ENCODE peak calls at places on chromosomes 6 and 20, in nine cellular contexts. Z is HL-60, W is ovary, C is HFFc6, K is hepatocyte, D is RWPE1, E is GM12865, L is GM13976, Q is fibroblast of the aortic adventitia. R is an unnamed sample.

GRCh38 chr20:10671850-10672578 is 1.8 kb downstream of the JAG1 start:
- DNase-seq in Z (no peak), W (peak), C (peak), K (peak), D (peak), E (peak), L (peak), Q (peak), R (peak)

GRCh38 chr20:10487354-10488115 is 52.4 kb downstream of the SLX4IP start:
- DNase-seq in Z (peak), W (no peak), C (no peak), K (no peak), D (no peak), E (no peak), L (no peak), Q (no peak), R (no peak)

GRCh38 chr6:3835055-3835731 is 14.0 kb upstream of the FAM50B start:
- DNase-seq in Z (no peak), W (no peak), C (no peak), K (peak), D (no peak), E (no peak), L (no peak), Q (peak), R (no peak)

GRCh38 chr6:39543117-39543516 is 182.1 kb downstream of the KIF6 start:
- DNase-seq in Z (no peak), W (no peak), C (no peak), K (peak), D (no peak), E (no peak), L (no peak), Q (peak), R (no peak)

GRCh38 chr6:41059569-41059968 is 6.6 kb downstream of the APOBEC2 start:
- DNase-seq in Z (no peak), W (no peak), C (peak), K (no peak), D (peak), E (no peak), L (no peak), Q (peak), R (no peak)

GRCh38 chr6:149750136-149750609 is 632 bp downstream of the PCMT1 start:
- DNase-seq in Z (peak), W (no peak), C (peak), K (peak), D (peak), E (peak), L (peak), Q (peak), R (peak)

GRCh38 chr6:81896561-81896960 is 144.1 kb upstream of the TENT5A start:
- DNase-seq in Z (no peak), W (no peak), C (peak), K (no peak), D (no peak), E (no peak), L (no peak), Q (peak), R (no peak)

GRCh38 chr20:59301343-59302007 is 1.1 kb downstream of the EDN3 start:
- DNase-seq in Z (no peak), W (no peak), C (no peak), K (no peak), D (no peak), E (no peak), L (no peak), Q (no peak), R (no peak)

GRCh38 chr6:23445157-23445710 is 680.8 kb upstream of the NRSN1 start:
- DNase-seq in Z (no peak), W (no peak), C (no peak), K (no peak), D (no peak), E (no peak), L (no peak), Q (peak), R (no peak)

GRCh38 chr6:2963756-2964155 is 7.6 kb downstream of the SERPINB6 start:
- DNase-seq in Z (no peak), W (no peak), C (no peak), K (no peak), D (no peak), E (no peak), L (no peak), Q (no peak), R (no peak)

GRCh38 chr6:56314683-56315523 is 67.5 kb upstream of the COL21A1 start:
- DNase-seq in Z (no peak), W (no peak), C (peak), K (peak), D (peak), E (peak), L (peak), Q (peak), R (peak)

GRCh38 chr6:6891074-6891754 is 216.5 kb upstream of the RREB1 start:
- DNase-seq in Z (no peak), W (peak), C (no peak), K (peak), D (no peak), E (no peak), L (no peak), Q (no peak), R (no peak)

GRCh38 chr6:36963451-36964290 is 9.1 kb downstream of the PI16 start:
- DNase-seq in Z (no peak), W (no peak), C (no peak), K (no peak), D (no peak), E (peak), L (peak), Q (peak), R (peak)

GRCh38 chr6:31366693-31367470 is 9.9 kb upstream of the HLA-B start:
- DNase-seq in Z (peak), W (peak), C (peak), K (peak), D (peak), E (peak), L (peak), Q (peak), R (peak)

GRCh38 chr20:63534831-63535651 is 2.1 kb downstream of the PTK6 start:
- DNase-seq in Z (no peak), W (no peak), C (no peak), K (no peak), D (peak), E (no peak), L (no peak), Q (peak), R (no peak)

GRCh38 chr6:2197177-2197671 is 48.2 kb downstream of the GMDS start:
- DNase-seq in Z (no peak), W (no peak), C (no peak), K (peak), D (peak), E (no peak), L (no peak), Q (peak), R (no peak)

GRCh38 chr20:24066075-24066700 is 77.6 kb upstream of the GGTLC1 start:
- DNase-seq in Z (no peak), W (no peak), C (no peak), K (no peak), D (no peak), E (no peak), L (no peak), Q (no peak), R (no peak)

GRCh38 chr6:160992323-160993314 is 1.1 kb downstream of the MAP3K4 start:
- DNase-seq in Z (peak), W (peak), C (peak), K (peak), D (peak), E (peak), L (peak), Q (peak), R (peak)

GRCh38 chr6:24448396-24448795 is 41.0 kb downstream of the GPLD1 start:
- DNase-seq in Z (no peak), W (no peak), C (no peak), K (no peak), D (no peak), E (no peak), L (no peak), Q (no peak), R (no peak)

GRCh38 chr20:17680128-17680835 is 1.8 kb downstream of the RRBP1 start:
- DNase-seq in Z (peak), W (peak), C (peak), K (peak), D (peak), E (no peak), L (no peak), Q (peak), R (no peak)

GRCh38 chr20:45100563-45101245 is at the start of gene KCNS1:
- DNase-seq in Z (no peak), W (no peak), C (no peak), K (peak), D (no peak), E (no peak), L (no peak), Q (no peak), R (peak)

GRCh38 chr6:66328181-66328580 is 621.2 kb upstream of the EYS start:
- DNase-seq in Z (no peak), W (no peak), C (no peak), K (no peak), D (peak), E (no peak), L (no peak), Q (no peak), R (no peak)

DNA sequence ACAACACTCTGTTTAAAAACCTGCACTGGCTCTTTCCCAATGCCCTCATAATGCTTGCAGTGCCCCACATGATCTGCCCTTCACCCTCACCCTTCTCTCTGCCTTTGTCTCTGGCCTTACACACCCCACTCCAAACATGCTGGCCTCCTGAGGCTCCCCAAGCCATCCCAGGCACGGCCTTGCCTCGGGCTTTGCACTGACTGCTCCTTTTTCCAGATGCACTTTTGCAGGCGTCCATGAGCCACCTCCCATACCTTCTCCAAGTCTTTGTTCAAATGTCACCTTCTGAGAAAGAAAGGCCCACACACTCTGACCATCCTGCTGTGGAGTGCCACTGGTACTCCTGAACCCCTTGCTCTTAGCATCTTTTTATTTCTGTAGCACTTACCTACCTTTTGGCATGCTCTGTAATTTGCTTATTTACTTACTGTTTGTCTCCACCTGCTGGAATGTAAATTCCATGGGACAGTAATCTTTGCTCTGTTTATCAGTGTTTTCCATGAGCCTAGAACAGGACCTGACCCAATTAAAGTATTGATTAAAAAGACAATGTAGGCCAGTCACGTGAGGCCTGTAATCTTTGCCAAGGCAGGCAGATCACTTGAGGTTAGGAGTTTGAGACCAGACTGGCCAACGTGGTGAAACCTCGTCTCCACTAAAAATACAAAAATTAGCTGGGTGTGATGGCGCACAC is 30.7 kb downstream of the GFRA4 start:
- DNase-seq in Z (no peak), W (no peak), C (no peak), K (no peak), D (no peak), E (no peak), L (no peak), Q (no peak), R (no peak)
- TF ChIP-seq CTCF in Z (no peak), W (no peak), C (peak), K (peak), D (no peak), E (no peak), L (no peak), Q (no peak), R (no peak)

GRCh38 chr6:158067436-158068015 is 85.9 kb downstream of the SYNJ2 start:
- DNase-seq in Z (no peak), W (no peak), C (no peak), K (no peak), D (no peak), E (no peak), L (no peak), Q (no peak), R (no peak)

GRCh38 chr6:158063736-158064135 is 82.1 kb downstream of the SYNJ2 start:
- DNase-seq in Z (no peak), W (no peak), C (no peak), K (no peak), D (no peak), E (no peak), L (no peak), Q (no peak), R (no peak)

GRCh38 chr6:158064725-158065251 is 83.1 kb downstream of the SYNJ2 start:
- DNase-seq in Z (no peak), W (no peak), C (no peak), K (no peak), D (no peak), E (no peak), L (no peak), Q (no peak), R (no peak)

GRCh38 chr6:158068156-158068892 is 86.7 kb downstream of the SYNJ2 start:
- DNase-seq in Z (no peak), W (no peak), C (no peak), K (no peak), D (peak), E (no peak), L (no peak), Q (no peak), R (no peak)

GRCh38 chr6:158066161-158066781 is 84.6 kb downstream of the SYNJ2 start:
- DNase-seq in Z (no peak), W (no peak), C (no peak), K (no peak), D (no peak), E (no peak), L (no peak), Q (no peak), R (no peak)
- TF ChIP-seq CTCF in Z (no peak), W (no peak), C (no peak), K (no peak), D (no peak), E (no peak), L (no peak), Q (no peak), R (no peak)

GRCh38 chr6:42784739-42785498 is 3.1 kb downstream of the BICRAL start:
- DNase-seq in Z (no peak), W (no peak), C (no peak), K (no peak), D (no peak), E (no peak), L (no peak), Q (no peak), R (no peak)

GRCh38 chr6:42783876-42784738 is 2.3 kb downstream of the BICRAL start:
- DNase-seq in Z (no peak), W (no peak), C (no peak), K (no peak), D (no peak), E (peak), L (no peak), Q (peak), R (no peak)

GRCh38 chr6:42787018-42787611 is 5.3 kb downstream of the BICRAL start:
- DNase-seq in Z (no peak), W (no peak), C (no peak), K (no peak), D (no peak), E (no peak), L (no peak), Q (no peak), R (no peak)

GRCh38 chr6:42788671-42789070 is 6.8 kb downstream of the BICRAL start:
- DNase-seq in Z (no peak), W (no peak), C (no peak), K (no peak), D (no peak), E (no peak), L (no peak), Q (no peak), R (no peak)

GRCh38 chr6:42786525-42786985 is 4.7 kb downstream of the BICRAL start:
- DNase-seq in Z (no peak), W (no peak), C (no peak), K (no peak), D (no peak), E (no peak), L (no peak), Q (no peak), R (no peak)
- TF ChIP-seq CTCF in Z (no peak), W (no peak), C (peak), K (no peak), D (no peak), E (no peak), L (no peak), Q (no peak), R (no peak)

GRCh38 chr20:57043091-57043490 is 223.3 kb downstream of the BMP7 start:
- DNase-seq in Z (no peak), W (no peak), C (no peak), K (no peak), D (peak), E (no peak), L (no peak), Q (no peak), R (no peak)
- TF ChIP-seq CTCF in Z (no peak), W (no peak), C (no peak), K (no peak), D (no peak), E (no peak), L (no peak), Q (no peak), R (no peak)

GRCh38 chr6:70706491-70707123 is 38.9 kb downstream of the SMAP1 start:
- DNase-seq in Z (no peak), W (no peak), C (peak), K (peak), D (peak), E (peak), L (no peak), Q (peak), R (no peak)
- TF ChIP-seq CTCF in Z (peak), W (no peak), C (peak), K (peak), D (peak), E (peak), L (no peak), Q (peak), R (no peak)

GRCh38 chr20:33401922-33402369 is 627 bp upstream of the CDK5RAP1 start:
- DNase-seq in Z (peak), W (no peak), C (no peak), K (no peak), D (no peak), E (peak), L (no peak), Q (peak), R (peak)

GRCh38 chr20:33407251-33407650 is 5.9 kb upstream of the CDK5RAP1 start:
- DNase-seq in Z (peak), W (no peak), C (no peak), K (no peak), D (no peak), E (no peak), L (no peak), Q (peak), R (no peak)

GRCh38 chr20:33399924-33400323 is 1.4 kb downstream of the CDK5RAP1 start:
- DNase-seq in Z (no peak), W (no peak), C (no peak), K (no peak), D (no peak), E (no peak), L (no peak), Q (peak), R (no peak)

GRCh38 chr20:33404281-33404680 is 3.0 kb upstream of the CDK5RAP1 start:
- DNase-seq in Z (no peak), W (no peak), C (no peak), K (no peak), D (peak), E (no peak), L (no peak), Q (no peak), R (no peak)

GRCh38 chr20:33401042-33401921 is at the start of gene CDK5RAP1:
- DNase-seq in Z (peak), W (peak), C (peak), K (peak), D (peak), E (peak), L (peak), Q (peak), R (peak)
- TF ChIP-seq CTCF in Z (no peak), W (no peak), C (no peak), K (no peak), D (no peak), E (no peak), L (no peak), Q (no peak), R (no peak)

DNA sequence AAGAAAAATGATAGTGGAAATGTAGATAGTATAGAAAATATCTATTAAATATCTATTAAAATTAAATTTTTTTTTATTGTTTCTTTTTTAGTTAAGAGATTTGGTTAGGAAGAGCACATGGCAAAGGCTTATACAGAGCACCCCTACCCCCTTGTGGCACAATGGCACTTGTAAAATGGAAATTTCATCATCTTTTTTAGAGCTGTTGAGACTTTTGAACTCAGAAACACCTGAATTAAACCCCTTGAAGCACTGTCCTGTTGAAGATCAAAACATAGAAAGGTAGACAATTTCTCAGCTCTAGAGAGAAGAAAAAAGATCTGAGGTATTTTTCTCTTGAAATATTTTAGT is 572.4 kb downstream of the PKHD1 start:
- DNase-seq in Z (no peak), W (no peak), C (no peak), K (no peak), D (peak), E (no peak), L (no peak), Q (no peak), R (no peak)
- TF ChIP-seq CTCF in Z (no peak), W (no peak), C (no peak), K (peak), D (no peak), E (peak), L (no peak), Q (no peak), R (no peak)

GRCh38 chr6:94636780-94637385 is 940.5 kb upstream of the MANEA start:
- DNase-seq in Z (no peak), W (no peak), C (no peak), K (peak), D (peak), E (no peak), L (no peak), Q (no peak), R (no peak)
- TF ChIP-seq CTCF in Z (no peak), W (no peak), C (no peak), K (peak), D (no peak), E (no peak), L (no peak), Q (no peak), R (no peak)

R was measured in GM20000.